ENCODE peak calls at places on chromosomes 6 and 20, in eight cellular contexts. F is GM12865, B is fibroblast of mammary gland, H is WTC11, Y is PC-3, Q is IMR-90, T is heart right ventricle, D is H9. N is an unnamed sample.

GRCh38 chr6:111957623-111958315 is 84.5 kb upstream of the FYN start:
- DNase-seq in H (peak), Y (no peak), T (no peak), Q (peak), D (peak), F (no peak), B (no peak), N (peak)

GRCh38 chr6:12472601-12473038 is 182.5 kb downstream of the EDN1 start:
- DNase-seq in Y (peak), H (no peak), Q (peak), D (no peak), T (peak), F (no peak), B (peak), N (no peak)

GRCh38 chr6:144580771-144581170 is 295.6 kb downstream of the UTRN start:
- DNase-seq in D (no peak), B (no peak), Q (no peak), T (no peak), F (no peak), H (no peak), Y (no peak), N (no peak)

GRCh38 chr6:166774770-166775169 is 147.7 kb upstream of the RPS6KA2 start:
- DNase-seq in D (no peak), T (no peak), H (no peak), F (no peak), Y (no peak), B (no peak), Q (no peak), N (no peak)

GRCh38 chr20:42441862-42442196 is 747.9 kb downstream of the PTPRT start:
- DNase-seq in Y (no peak), F (no peak), B (no peak), Q (no peak), D (no peak), T (no peak), H (no peak), N (no peak)

GRCh38 chr20:33846291-33846916 is 35.3 kb downstream of the CHMP4B start:
- DNase-seq in H (no peak), B (peak), F (no peak), Q (peak), D (no peak), Y (no peak), T (no peak), N (no peak)

GRCh38 chr6:158529629-158530028 is 30.3 kb upstream of the TMEM181 start:
- DNase-seq in D (peak), H (no peak), B (no peak), T (no peak), F (no peak), Y (no peak), Q (no peak), N (no peak)

GRCh38 chr20:64143018-64143801 is 21.0 kb upstream of the MYT1 start:
- DNase-seq in D (no peak), Y (no peak), T (no peak), B (no peak), F (no peak), H (peak), Q (no peak), N (peak)

GRCh38 chr6:117481926-117482239 is 591 bp upstream of the DCBLD1 start:
- DNase-seq in F (peak), B (no peak), H (no peak), T (no peak), D (no peak), Q (no peak), Y (no peak), N (no peak)

GRCh38 chr20:25226433-25227316 is 21.2 kb upstream of the PYGB start:
- DNase-seq in Q (no peak), F (no peak), B (no peak), T (peak), H (no peak), Y (peak), D (no peak), N (no peak)

GRCh38 chr6:115582386-115582785 is 478.3 kb downstream of the FRK start:
- DNase-seq in H (no peak), D (no peak), B (peak), F (no peak), Y (no peak), Q (no peak), T (no peak), N (no peak)

GRCh38 chr6:38477680-38478260 is 162.0 kb downstream of the BTBD9 start:
- DNase-seq in Q (no peak), D (peak), Y (no peak), B (no peak), T (no peak), H (no peak), F (no peak), N (no peak)

GRCh38 chr6:91299544-91300491 is 712.9 kb upstream of the MAP3K7 start:
- DNase-seq in Y (peak), T (no peak), Q (peak), D (peak), H (peak), B (peak), F (no peak), N (no peak)

GRCh38 chr6:69801225-69801624 is 4.4 kb upstream of the LMBRD1 start:
- DNase-seq in Q (no peak), T (no peak), D (no peak), H (no peak), Y (no peak), F (no peak), B (no peak), N (no peak)

GRCh38 chr6:40714576-40715500 is 127.7 kb upstream of the LRFN2 start:
- DNase-seq in B (no peak), D (no peak), Q (no peak), H (no peak), F (no peak), Y (peak), T (no peak), N (no peak)

GRCh38 chr6:41427642-41428401 is 92.4 kb downstream of the NCR2 start:
- DNase-seq in Y (peak), H (peak), D (peak), Q (no peak), T (peak), B (no peak), F (no peak), N (peak)

GRCh38 chr6:37897321-37897720 is 77.8 kb downstream of the ZFAND3 start:
- DNase-seq in Q (peak), T (no peak), H (no peak), Y (peak), F (no peak), B (peak), D (no peak), N (no peak)

GRCh38 chr20:49675368-49676151 is 38.1 kb downstream of the B4GALT5 start:
- DNase-seq in F (peak), Y (peak), H (no peak), D (no peak), B (no peak), Q (no peak), T (no peak), N (no peak)

GRCh38 chr6:34993206-34993605 is 104.2 kb downstream of the ANKS1A start:
- DNase-seq in F (no peak), H (no peak), Y (no peak), Q (no peak), T (no peak), B (no peak), D (no peak), N (no peak)

GRCh38 chr6:1535295-1535694 is 74.4 kb upstream of the FOXC1 start:
- DNase-seq in H (no peak), Q (no peak), B (no peak), F (no peak), D (no peak), T (no peak), Y (peak), N (no peak)

GRCh38 chr20:711526-711925 is 35.9 kb upstream of the SCRT2 start:
- DNase-seq in H (no peak), Q (no peak), F (no peak), Y (no peak), D (peak), B (no peak), T (no peak), N (no peak)

GRCh38 chr6:105545206-105545920 is 142.5 kb upstream of the PREP start:
- DNase-seq in Q (no peak), Y (no peak), T (no peak), B (peak), D (no peak), H (no peak), F (no peak), N (no peak)

GRCh38 chr20:49668181-49668877 is 45.3 kb downstream of the B4GALT5 start:
- DNase-seq in Y (no peak), F (peak), B (no peak), Q (no peak), T (peak), H (no peak), D (no peak), N (no peak)

GRCh38 chr20:22942742-22943141 is 92.4 kb upstream of the SSTR4 start:
- DNase-seq in B (no peak), T (no peak), H (no peak), F (no peak), D (no peak), Y (no peak), Q (no peak), N (no peak)

GRCh38 chr20:38076548-38076947 is 43.0 kb downstream of the RPRD1B start:
- DNase-seq in D (no peak), H (no peak), B (no peak), T (no peak), Y (no peak), Q (no peak), F (peak), N (no peak)

GRCh38 chr6:16420715-16421461 is 182.5 kb downstream of the GMPR start:
- DNase-seq in B (peak), T (no peak), Y (peak), D (no peak), Q (peak), H (no peak), F (peak), N (no peak)

GRCh38 chr6:89952696-89953095 is 58.4 kb downstream of the GJA10 start:
- DNase-seq in H (no peak), F (peak), B (peak), Q (peak), Y (peak), D (no peak), T (no peak), N (no peak)

GRCh38 chr20:13953227-13953626 is 37.2 kb downstream of the SEL1L2 start:
- DNase-seq in H (peak), T (no peak), B (no peak), F (peak), Y (no peak), Q (no peak), D (peak), N (no peak)

GRCh38 chr20:50516180-50516934 is 6.2 kb downstream of the PTPN1 start:
- DNase-seq in D (no peak), H (no peak), F (peak), Q (no peak), T (no peak), Y (no peak), B (no peak), N (no peak)

GRCh38 chr20:56362833-56363413 is 4.1 kb downstream of the FAM210B start:
- DNase-seq in T (no peak), D (peak), F (no peak), B (peak), H (no peak), Y (no peak), Q (peak), N (peak)

GRCh38 chr6:35663447-35664235 is 25.1 kb downstream of the FKBP5 start:
- DNase-seq in T (no peak), H (no peak), B (peak), F (peak), D (no peak), Q (peak), Y (peak), N (no peak)

GRCh38 chr20:5150226-5151076 is 23.6 kb downstream of the CDS2 start:
- DNase-seq in D (no peak), Q (peak), T (no peak), H (no peak), F (no peak), Y (peak), B (peak), N (no peak)

GRCh38 chr20:14208956-14209355 is 128.5 kb downstream of the FLRT3 start:
- DNase-seq in Q (no peak), T (no peak), H (no peak), B (no peak), D (no peak), Y (no peak), F (no peak), N (no peak)

GRCh38 chr6:85660181-85660611 is 17.5 kb upstream of the SYNCRIP start:
- DNase-seq in F (no peak), Q (peak), H (no peak), D (no peak), T (no peak), Y (peak), B (peak), N (no peak)

GRCh38 chr6:55822815-55823214 is 52.6 kb downstream of the BMP5 start:
- DNase-seq in Y (no peak), B (peak), H (no peak), F (no peak), D (no peak), Q (peak), T (no peak), N (no peak)

GRCh38 chr20:3235661-3236324 is 3.2 kb downstream of the SLC4A11 start:
- DNase-seq in H (no peak), B (peak), F (no peak), Q (peak), D (no peak), T (no peak), Y (peak), N (no peak)

DNA sequence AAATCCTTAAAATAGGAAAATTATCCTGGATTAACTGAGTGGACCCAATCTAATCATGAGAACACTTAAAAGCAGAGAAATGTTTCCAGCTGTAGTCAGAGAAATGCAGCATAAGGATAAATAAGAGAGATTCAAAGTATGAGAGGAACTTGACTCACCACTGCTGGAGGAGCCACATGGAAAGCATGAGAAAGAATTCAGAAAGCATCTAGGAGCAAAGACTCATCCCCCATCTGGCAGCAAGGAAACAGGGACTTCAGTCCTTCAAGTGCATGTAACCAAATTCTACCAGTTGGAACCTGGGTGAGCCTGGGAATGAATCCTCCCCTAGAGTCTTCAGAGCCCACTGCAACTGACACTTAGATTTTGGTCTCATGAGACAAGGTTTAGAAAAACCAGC is 33.7 kb downstream of the RNF146 start:
- DNase-seq in T (no peak), Y (peak), H (no peak), B (peak), D (peak), F (no peak), Q (peak), N (peak)
- TF ChIP-seq CTCF in T (no peak), Y (no peak), H (no peak), B (no peak), D (no peak), F (no peak), Q (no peak), N (no peak)

GRCh38 chr6:47817749-47818148 is 35.9 kb downstream of the OPN5 start:
- DNase-seq in T (no peak), D (no peak), Q (no peak), H (no peak), B (no peak), Y (no peak), F (no peak), N (no peak)
- TF ChIP-seq CTCF in T (no peak), D (no peak), Q (no peak), H (no peak), B (no peak), Y (no peak), F (no peak), N (no peak)

DNA sequence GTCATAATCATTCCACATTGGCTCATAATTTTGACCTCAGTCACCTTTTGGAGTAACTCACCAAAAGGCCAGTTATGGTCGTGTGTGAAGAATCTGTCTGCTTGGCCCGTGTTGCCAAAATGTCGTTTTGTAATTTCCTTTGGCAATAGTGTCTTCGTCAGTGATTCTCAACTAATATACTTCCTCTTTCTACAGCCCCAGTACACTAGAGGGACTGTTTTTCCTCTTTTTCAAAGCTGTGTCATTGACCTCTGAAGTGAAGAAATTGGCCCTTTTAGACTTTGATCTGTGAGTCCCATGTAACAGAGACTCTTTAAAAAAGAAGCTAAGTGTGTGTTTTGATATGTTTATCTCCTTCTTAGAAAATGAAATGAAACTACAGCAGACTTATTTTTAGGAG is 5.2 kb downstream of the FOXO3 start:
- DNase-seq in D (no peak), B (peak), H (no peak), Q (peak), F (peak), Y (peak), T (no peak), N (no peak)
- TF ChIP-seq CTCF in D (no peak), B (peak), H (no peak), Q (peak), F (no peak), Y (no peak), T (no peak), N (no peak)

GRCh38 chr20:39103305-39103704 is 141.2 kb downstream of the DHX35 start:
- DNase-seq in Y (no peak), D (no peak), B (no peak), T (no peak), Q (no peak), H (no peak), F (no peak), N (no peak)

GRCh38 chr20:39105551-39105950 is 143.4 kb downstream of the DHX35 start:
- DNase-seq in T (no peak), Y (no peak), H (no peak), B (no peak), Q (no peak), D (no peak), F (peak), N (no peak)

GRCh38 chr20:39107741-39108140 is 145.6 kb downstream of the DHX35 start:
- DNase-seq in H (no peak), Y (peak), Q (peak), B (no peak), T (no peak), D (no peak), F (no peak), N (no peak)

GRCh38 chr20:39106791-39107190 is 144.6 kb downstream of the DHX35 start:
- DNase-seq in D (no peak), H (no peak), F (no peak), Q (no peak), Y (no peak), T (no peak), B (no peak), N (no peak)

GRCh38 chr20:39103732-39104131 is 141.6 kb downstream of the DHX35 start:
- DNase-seq in Y (no peak), T (no peak), H (no peak), D (no peak), F (no peak), B (peak), Q (no peak), N (no peak)
- TF ChIP-seq CTCF in Y (peak), T (no peak), H (no peak), D (peak), F (no peak), B (peak), Q (no peak), N (no peak)

GRCh38 chr6:133893324-133893692 is 4.4 kb downstream of the TCF21 start:
- DNase-seq in Q (no peak), T (no peak), H (no peak), D (no peak), F (no peak), B (no peak), Y (no peak), N (no peak)

GRCh38 chr6:133894795-133895401 is 6.0 kb downstream of the TCF21 start:
- DNase-seq in Y (no peak), Q (peak), H (no peak), F (no peak), B (peak), T (no peak), D (no peak), N (no peak)

GRCh38 chr6:133894369-133894768 is 5.5 kb downstream of the TCF21 start:
- DNase-seq in Q (no peak), F (no peak), H (no peak), D (no peak), B (no peak), Y (no peak), T (no peak), N (no peak)

GRCh38 chr6:133896344-133896721 is 7.4 kb downstream of the TCF21 start:
- DNase-seq in D (no peak), H (no peak), B (no peak), F (no peak), Q (no peak), T (no peak), Y (no peak), N (no peak)

DNA sequence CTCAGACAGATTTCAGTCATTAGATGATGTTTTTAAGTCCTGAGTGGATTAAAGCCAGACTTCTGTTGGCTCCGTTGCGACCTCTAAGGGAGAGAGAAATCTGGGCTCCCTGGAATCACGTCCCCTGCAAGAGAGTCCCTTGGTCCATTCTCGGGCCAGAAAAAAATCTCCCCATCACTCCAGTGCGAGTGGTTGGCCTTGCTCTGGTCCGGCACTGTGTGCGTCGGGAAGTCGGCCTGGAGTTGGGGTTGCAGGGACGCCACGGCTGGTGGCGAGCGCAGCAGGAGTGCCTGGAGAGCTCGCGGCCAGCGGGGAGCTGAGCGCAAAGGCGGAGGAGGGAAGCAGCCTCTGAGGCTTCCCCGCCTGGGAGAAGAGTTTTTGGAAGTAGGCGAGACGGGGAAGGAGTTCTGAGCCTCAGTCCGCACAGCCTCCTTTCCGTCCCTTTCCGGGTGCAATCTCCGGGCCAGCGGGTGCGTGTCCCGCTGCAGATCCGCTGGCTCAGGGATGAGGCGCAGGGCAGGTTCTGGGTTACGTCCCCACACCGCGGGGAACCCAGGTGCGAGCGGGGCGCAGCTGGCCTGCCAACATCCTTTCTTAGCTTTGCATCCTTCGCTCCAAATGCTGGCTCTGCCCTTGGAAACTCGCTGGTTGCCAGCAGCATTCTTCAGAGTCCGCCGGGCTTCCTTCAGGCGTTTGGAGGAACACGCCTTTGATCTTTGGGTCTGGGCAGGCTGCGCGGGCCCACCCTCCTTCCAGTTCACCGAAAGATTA is 6.8 kb downstream of the TCF21 start:
- DNase-seq in D (peak), B (peak), Q (no peak), T (peak), F (no peak), H (peak), Y (no peak), N (peak)
- TF ChIP-seq CTCF in D (no peak), B (peak), Q (no peak), T (no peak), F (no peak), H (no peak), Y (no peak), N (no peak)

GRCh38 chr6:30816791-30817739 is 67.3 kb upstream of the DDR1 start:
- DNase-seq in D (no peak), H (no peak), Y (no peak), Q (no peak), F (peak), B (no peak), T (no peak), N (no peak)

GRCh38 chr6:30818426-30818841 is 65.9 kb upstream of the DDR1 start:
- DNase-seq in D (no peak), H (no peak), B (peak), F (no peak), Q (peak), Y (peak), T (no peak), N (no peak)

GRCh38 chr6:30819287-30819917 is 64.9 kb upstream of the DDR1 start:
- DNase-seq in H (no peak), B (peak), Q (peak), F (no peak), T (no peak), D (no peak), Y (peak), N (no peak)

GRCh38 chr6:30821862-30822784 is 62.2 kb upstream of the DDR1 start:
- DNase-seq in B (peak), Q (no peak), H (no peak), T (no peak), Y (peak), D (no peak), F (peak), N (no peak)

DNA sequence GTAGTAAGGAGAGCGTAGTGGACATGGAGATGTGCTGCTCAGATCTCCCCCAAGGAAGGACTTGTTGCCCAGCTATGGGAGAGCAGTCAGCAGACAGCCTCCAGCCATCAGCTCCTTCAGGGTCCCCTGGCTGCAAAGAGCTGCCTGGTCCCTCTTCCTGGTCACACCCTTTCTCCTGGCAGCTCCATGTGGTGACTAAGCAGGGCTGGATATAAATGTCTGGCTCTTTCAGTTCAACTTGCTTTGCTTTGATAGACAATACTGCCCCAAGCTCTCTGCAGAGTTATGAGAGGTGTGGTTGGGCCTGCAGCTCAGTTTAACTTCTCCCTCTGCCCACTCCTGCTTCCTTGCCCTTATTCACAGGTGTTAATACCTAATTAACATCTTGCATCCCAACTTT is 64.1 kb upstream of the DDR1 start:
- DNase-seq in H (no peak), B (peak), F (no peak), D (no peak), T (peak), Q (peak), Y (peak), N (no peak)
- TF ChIP-seq CTCF in H (no peak), B (peak), F (no peak), D (no peak), T (no peak), Q (peak), Y (peak), N (no peak)

N was measured in glutamatergic neuron.